ENCODE peak calls at places on chromosomes 6 and 20, in seven cellular contexts. M is KBM-7, S is mesenchymal stem cell, A is activated T-cell treated with anti-CD3 and anti-CD28 coated beads for 24 hours, D is HTR-8/SVneo, L is SIG-M5, N is COR-L47. P is an unnamed sample.

GRCh38 chr6:39370021-39370420 is 47.5 kb upstream of the KCNK16 start:
- DNase-seq in M (no peak), S (no peak), A (no peak), D (no peak), L (no peak), N (no peak), P (no peak)

GRCh38 chr20:3658708-3659491 is 4.3 kb downstream of the GFRA4 start:
- DNase-seq in M (no peak), S (no peak), A (no peak), D (no peak), L (peak), N (no peak), P (no peak)

GRCh38 chr6:3159805-3160781 is 2.7 kb upstream of the TUBB2A start:
- DNase-seq in M (peak), S (peak), A (peak), D (no peak), L (no peak), N (peak), P (peak)

GRCh38 chr6:41170547-41171160 is 7.7 kb upstream of the TREM2 start:
- DNase-seq in M (no peak), S (no peak), A (no peak), D (no peak), L (no peak), N (no peak), P (no peak)

GRCh38 chr20:37995856-37996625 is 37.2 kb downstream of the TTI1 start:
- DNase-seq in M (no peak), S (no peak), A (no peak), D (no peak), L (no peak), N (no peak), P (no peak)

GRCh38 chr6:124882580-124883393 is 79.5 kb upstream of the RNF217 start:
- DNase-seq in M (peak), S (peak), A (no peak), D (no peak), L (no peak), N (no peak), P (peak)

GRCh38 chr20:64063389-64064144 is 569 bp downstream of the TCEA2 start:
- DNase-seq in M (no peak), S (no peak), A (no peak), D (no peak), L (no peak), N (no peak), P (no peak)

GRCh38 chr20:21505810-21506530 is 7.9 kb downstream of the NKX2-2 start:
- DNase-seq in M (peak), S (no peak), A (peak), D (no peak), L (no peak), N (no peak), P (peak)

GRCh38 chr6:157283330-157283898 is 39.9 kb downstream of the TMEM242 start:
- DNase-seq in M (no peak), S (no peak), A (no peak), D (no peak), L (no peak), N (no peak), P (no peak)

GRCh38 chr6:108948252-108948651 is 100.0 kb downstream of the ARMC2 start:
- DNase-seq in M (peak), S (no peak), A (no peak), D (no peak), L (no peak), N (no peak), P (no peak)

GRCh38 chr20:36548006-36548315 is 6.6 kb downstream of the MYL9 start:
- DNase-seq in M (no peak), S (no peak), A (no peak), D (no peak), L (no peak), N (no peak), P (no peak)

GRCh38 chr6:60687085-60687484 is 1598.9 kb downstream of the KHDRBS2 start:
- DNase-seq in M (no peak), S (no peak), A (no peak), D (no peak), L (no peak), N (no peak), P (no peak)

GRCh38 chr6:39686980-39687379 is 38.2 kb downstream of the KIF6 start:
- DNase-seq in M (no peak), S (no peak), A (no peak), D (no peak), L (no peak), N (no peak), P (no peak)

GRCh38 chr6:101486124-101486523 is 92.6 kb downstream of the GRIK2 start:
- DNase-seq in M (no peak), S (no peak), A (no peak), D (no peak), L (no peak), N (no peak), P (no peak)

GRCh38 chr6:41644297-41644879 is 6.1 kb downstream of the MDFI start:
- DNase-seq in M (no peak), S (no peak), A (no peak), D (no peak), L (no peak), N (no peak), P (no peak)

GRCh38 chr6:48919555-48919954 is 543.5 kb downstream of the MMUT start:
- DNase-seq in M (no peak), S (no peak), A (no peak), D (no peak), L (no peak), N (no peak), P (no peak)

GRCh38 chr6:16302721-16303552 is 64.5 kb downstream of the GMPR start:
- DNase-seq in M (no peak), S (no peak), A (no peak), D (no peak), L (no peak), N (no peak), P (no peak)

GRCh38 chr6:84411060-84411629 is 183.7 kb upstream of the CEP162 start:
- DNase-seq in M (no peak), S (peak), A (no peak), D (no peak), L (no peak), N (peak), P (no peak)

GRCh38 chr20:42118001-42118400 is 499.8 kb upstream of the CHD6 start:
- DNase-seq in M (no peak), S (no peak), A (no peak), D (no peak), L (no peak), N (no peak), P (no peak)

GRCh38 chr20:10848810-10849370 is 175.1 kb upstream of the JAG1 start:
- DNase-seq in M (no peak), S (peak), A (no peak), D (peak), L (no peak), N (no peak), P (peak)

GRCh38 chr6:156778615-156779205 is 1.5 kb downstream of the ARID1B start:
- DNase-seq in M (peak), S (peak), A (peak), D (no peak), L (no peak), N (no peak), P (no peak)

GRCh38 chr6:3750324-3751018 is 1.0 kb downstream of the PXDC1 start:
- DNase-seq in M (peak), S (peak), A (no peak), D (peak), L (no peak), N (peak), P (peak)

GRCh38 chr6:29531668-29532067 is 27.9 kb downstream of the UBD start:
- DNase-seq in M (no peak), S (no peak), A (no peak), D (peak), L (no peak), N (no peak), P (no peak)

GRCh38 chr6:97282726-97283617 is at the start of gene MMS22L:
- DNase-seq in M (peak), S (peak), A (peak), D (peak), L (peak), N (peak), P (peak)

GRCh38 chr20:37876863-37877262 is 26.1 kb upstream of the VSTM2L start:
- DNase-seq in M (no peak), S (no peak), A (no peak), D (no peak), L (no peak), N (no peak), P (no peak)

GRCh38 chr6:101640131-101640530 is 246.6 kb downstream of the GRIK2 start:
- DNase-seq in M (no peak), S (no peak), A (no peak), D (no peak), L (no peak), N (no peak), P (no peak)

GRCh38 chr20:15158438-15158990 is 821.1 kb upstream of the FLRT3 start:
- DNase-seq in M (no peak), S (no peak), A (no peak), D (no peak), L (no peak), N (no peak), P (no peak)

GRCh38 chr6:11618533-11618932 is 81.0 kb downstream of the TMEM170B start:
- DNase-seq in M (peak), S (peak), A (no peak), D (no peak), L (no peak), N (no peak), P (no peak)

GRCh38 chr6:105136433-105137350 is 43.1 kb downstream of the POPDC3 start:
- DNase-seq in M (peak), S (peak), A (peak), D (peak), L (peak), N (peak), P (peak)

GRCh38 chr20:12605751-12606150 is 403.0 kb upstream of the SPTLC3 start:
- DNase-seq in M (no peak), S (no peak), A (no peak), D (no peak), L (no peak), N (no peak), P (no peak)

GRCh38 chr6:1916334-1916985 is 306.7 kb downstream of the FOXC1 start:
- DNase-seq in M (no peak), S (peak), A (no peak), D (no peak), L (no peak), N (no peak), P (peak)

GRCh38 chr6:4358414-4359107 is 223.2 kb upstream of the ECI2 start:
- DNase-seq in M (peak), S (peak), A (no peak), D (peak), L (no peak), N (no peak), P (peak)

GRCh38 chr6:138692058-138692977 is 81.3 kb upstream of the CCDC28A start:
- DNase-seq in M (peak), S (peak), A (peak), D (peak), L (no peak), N (peak), P (peak)

GRCh38 chr20:62053465-62054196 is 12.1 kb downstream of the TAF4 start:
- DNase-seq in M (no peak), S (no peak), A (no peak), D (no peak), L (no peak), N (no peak), P (no peak)

GRCh38 chr6:13760948-13761347 is 49.3 kb upstream of the RANBP9 start:
- DNase-seq in M (no peak), S (no peak), A (no peak), D (no peak), L (no peak), N (no peak), P (peak)

P was measured in fibroblast of villous mesenchyme.